ENCODE peak calls at places on chromosome 1, in ten cellular contexts. T is AG04450, V is smooth muscle cell of the brain vasculature, Z is activated T-cell treated with anti-CD3 and anti-CD28 coated beads for 24 hours, L is hepatic stellate cell, Y is T-cell, H is 8988T, R is HFFc6, N is NCI-H1092 treated with DMSO at 0.1 percent for 48 hours, C is left cardiac atrium. O is an unnamed sample.

GRCh38 chr1:100713636-100714035 is 5.9 kb upstream of the VCAM1 start:
- DNase-seq in N (no peak), L (no peak), Y (no peak), Z (no peak), H (no peak), V (no peak), R (no peak), C (no peak), T (no peak), O (no peak)

GRCh38 chr1:52033190-52034049 is at the start of gene KTI12:
- DNase-seq in C (peak; percentile 93), R (peak; percentile 84), Y (peak; percentile 90), Z (peak; percentile 77), H (peak; percentile 39), N (peak; percentile 78), T (peak; percentile 79), L (peak; percentile 87), V (peak; percentile 70), O (peak; percentile 83)

GRCh38 chr1:76587213-76587612 is 280.1 kb upstream of the ST6GALNAC5 start:
- DNase-seq in N (peak; percentile 36), R (no peak), L (no peak), H (no peak), Z (no peak), T (no peak), Y (no peak), V (no peak), C (no peak), O (no peak)

GRCh38 chr1:161190962-161191521 is 7.8 kb downstream of the ADAMTS4 start:
- DNase-seq in R (no peak), Z (no peak), T (no peak), L (no peak), Y (no peak), V (no peak), H (no peak), N (no peak), C (peak; percentile 42), O (no peak)

GRCh38 chr1:110196917-110197782 is 13.0 kb upstream of the KCNC4 start:
- DNase-seq in T (no peak), L (peak; percentile 86), H (peak; percentile 63), Y (peak; percentile 47), N (peak; percentile 78), Z (peak; percentile 42), C (no peak), V (no peak), R (peak; percentile 62), O (no peak)

GRCh38 chr1:227789042-227789880 is 26.2 kb upstream of the PRSS38 start:
- DNase-seq in L (peak; percentile 36), V (no peak), H (no peak), Z (no peak), N (peak; percentile 17), T (no peak), Y (no peak), R (no peak), C (no peak), O (no peak)

GRCh38 chr1:183905497-183905896 is 100.6 kb downstream of the RGL1 start:
- DNase-seq in Z (no peak), R (no peak), Y (no peak), L (no peak), V (no peak), C (no peak), N (no peak), T (no peak), H (no peak), O (no peak)

GRCh38 chr1:234960722-234961467 is 167.7 kb downstream of the TOMM20 start:
- DNase-seq in C (peak; percentile 61), N (no peak), V (no peak), R (no peak), H (no peak), Y (no peak), T (no peak), L (no peak), Z (no peak), O (no peak)

GRCh38 chr1:84885469-84885868 is 7.5 kb downstream of the LPAR3 start:
- DNase-seq in Y (no peak), H (no peak), C (no peak), L (no peak), V (no peak), T (no peak), Z (no peak), R (no peak), N (no peak), O (no peak)

GRCh38 chr1:232226197-232226681 is 403.7 kb downstream of the SIPA1L2 start:
- DNase-seq in V (peak; percentile 6), T (peak; percentile 20), N (peak; percentile 54), C (no peak), Z (no peak), L (peak; percentile 8), R (peak; percentile 34), H (no peak), Y (peak; percentile 2), O (peak; percentile 65)

O was measured in HFF-Myc.